ENCODE peak calls at places on chromosomes 12 and 14, in seven cellular contexts. D is LNCaP clone FGC, Q is PC-3, K is breast epithelium, W is tibial artery, O is brain microvascular endothelial cell, J is ovary. N is an unnamed sample.

GRCh38 chr12:104529130-104529874 is 72.6 kb downstream of the CHST11 start:
- DNase-seq in W (no peak), D (no peak), J (no peak), O (no peak), Q (no peak), K (no peak), N (no peak)

GRCh38 chr12:107990325-107990724 is 138.8 kb upstream of the WSCD2 start:
- DNase-seq in Q (peak), K (no peak), D (no peak), J (peak), W (no peak), O (peak), N (no peak)

GRCh38 chr12:110234197-110235154 is 46.6 kb upstream of the ATP2A2 start:
- DNase-seq in J (no peak), W (no peak), Q (no peak), K (no peak), D (no peak), O (no peak), N (no peak)

GRCh38 chr12:10220398-10221077 is 7.9 kb downstream of the GABARAPL1 start:
- DNase-seq in K (peak), W (peak), D (peak), O (no peak), Q (peak), J (peak), N (peak)

GRCh38 chr12:110256780-110257431 is 24.1 kb upstream of the ATP2A2 start:
- DNase-seq in W (peak), K (no peak), D (no peak), Q (no peak), O (no peak), J (peak), N (peak)

GRCh38 chr12:20268121-20268732 is 100.1 kb upstream of the PDE3A start:
- DNase-seq in O (peak), K (no peak), D (peak), Q (peak), J (no peak), W (no peak), N (peak)

GRCh38 chr12:5648692-5649338 is 216.9 kb downstream of the NTF3 start:
- DNase-seq in K (no peak), Q (peak), J (no peak), D (peak), W (no peak), O (peak), N (no peak)

GRCh38 chr12:104477812-104478388 is 21.2 kb downstream of the CHST11 start:
- DNase-seq in D (no peak), W (no peak), K (no peak), O (no peak), Q (no peak), J (no peak), N (no peak)

GRCh38 chr12:39239484-39240143 is 203.3 kb downstream of the KIF21A start:
- DNase-seq in Q (peak), D (no peak), J (no peak), K (no peak), W (no peak), O (no peak), N (peak)

GRCh38 chr12:113900711-113901110 is 65.4 kb downstream of the RBM19 start:
- DNase-seq in Q (no peak), W (no peak), J (no peak), D (peak), O (no peak), K (no peak), N (no peak)

GRCh38 chr14:70642313-70643235 is 858 bp downstream of the TTC9 start:
- DNase-seq in Q (no peak), W (no peak), K (no peak), O (no peak), J (no peak), D (no peak), N (no peak)

GRCh38 chr14:69268223-69268622 is 8.3 kb downstream of the GALNT16 start:
- DNase-seq in K (no peak), O (peak), Q (no peak), W (peak), J (no peak), D (no peak), N (peak)

GRCh38 chr12:106914796-106915634 is 40.7 kb upstream of the TMEM263 start:
- DNase-seq in O (no peak), Q (no peak), J (no peak), D (no peak), W (no peak), K (no peak), N (no peak)

GRCh38 chr12:59657266-59657665 is 61.4 kb downstream of the SLC16A7 start:
- DNase-seq in Q (no peak), J (no peak), K (no peak), W (no peak), D (no peak), O (no peak), N (peak)

GRCh38 chr12:88623777-88624548 is 43.7 kb upstream of the KITLG start:
- DNase-seq in K (no peak), O (no peak), D (no peak), W (no peak), Q (no peak), J (no peak), N (no peak)

GRCh38 chr14:105058521-105059034 is 6.7 kb downstream of the GPR132 start:
- DNase-seq in Q (no peak), K (no peak), J (no peak), W (no peak), D (no peak), O (no peak), N (no peak)

GRCh38 chr12:69822205-69822860 is 2.7 kb upstream of the MYRFL start:
- DNase-seq in K (no peak), W (no peak), J (no peak), D (no peak), O (no peak), Q (no peak), N (no peak)

GRCh38 chr12:65941388-65941787 is 117.1 kb downstream of the HMGA2 start:
- DNase-seq in Q (peak), J (no peak), O (no peak), K (no peak), D (no peak), W (no peak), N (peak)

GRCh38 chr12:12718382-12718761 is 1.2 kb downstream of the CDKN1B start:
- DNase-seq in J (no peak), O (no peak), Q (no peak), K (no peak), W (no peak), D (no peak), N (no peak)
- TF ChIP-seq CTCF in J (no peak), O (no peak), Q (no peak), K (no peak), W (no peak), D (no peak), N (no peak)

DNA sequence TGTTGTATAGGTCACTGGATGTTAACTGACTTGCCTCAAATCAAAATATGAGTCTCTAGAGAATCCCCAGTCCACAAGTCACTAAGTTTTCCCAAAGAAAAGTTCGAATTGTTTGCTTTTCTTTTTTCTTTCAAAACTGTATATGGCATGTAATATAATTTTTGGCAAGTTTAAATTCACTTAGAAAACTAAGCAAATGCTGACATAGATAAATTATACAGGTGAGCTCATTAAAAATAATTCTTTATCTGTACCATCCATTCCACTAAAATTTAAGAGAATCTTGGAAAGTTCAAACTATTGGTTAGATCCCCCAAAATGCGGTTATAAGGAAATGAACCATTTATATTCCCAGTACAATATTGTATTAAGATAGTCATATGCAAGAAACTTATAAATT is 145.6 kb upstream of the AMIGO2 start:
- DNase-seq in J (no peak), O (no peak), D (no peak), W (no peak), Q (no peak), K (no peak), N (no peak)
- H3K4me3 ChIP-seq in J (no peak), O (no peak), D (no peak), W (no peak), Q (no peak), K (no peak), N (no peak)

DNA sequence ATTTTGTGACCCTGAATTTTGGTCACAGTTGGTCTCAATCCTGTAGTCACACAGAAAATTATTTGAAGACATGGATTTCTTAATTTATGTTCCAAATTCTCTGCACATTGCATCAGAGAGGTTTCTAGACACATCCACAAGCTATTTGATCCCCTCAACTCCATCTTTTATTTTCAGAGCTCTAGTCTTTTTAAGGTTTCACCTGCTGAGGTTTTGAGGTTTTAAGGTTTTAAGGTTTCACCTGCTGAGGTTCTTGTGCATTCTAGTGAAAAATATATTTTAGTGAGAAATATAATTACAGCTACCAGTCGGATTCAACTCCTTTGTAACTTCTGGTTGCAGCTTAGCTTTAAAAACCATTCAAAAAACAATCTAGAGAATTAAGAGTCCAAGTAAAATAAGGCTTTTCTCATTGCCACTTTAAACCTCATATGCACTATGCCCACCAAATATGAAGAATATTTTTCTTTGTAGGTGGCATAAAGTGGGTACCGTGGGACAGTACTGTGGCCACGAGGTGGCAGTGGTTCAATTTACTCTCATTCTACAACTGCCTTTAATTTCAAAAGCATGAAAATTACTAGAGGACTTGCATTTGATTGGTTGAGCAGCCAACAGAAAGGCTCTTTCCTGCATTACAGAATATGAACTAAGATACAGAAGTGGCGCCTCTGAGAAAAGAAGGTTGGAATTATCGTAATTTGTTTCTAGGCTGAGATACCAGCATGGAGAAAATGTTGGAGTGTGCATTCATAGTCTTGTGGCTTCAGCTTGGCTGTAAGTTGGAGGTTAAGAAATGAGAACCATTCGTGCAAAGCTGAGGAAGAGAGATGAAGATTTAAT is 366.5 kb upstream of the OR4E1 start:
- DNase-seq in Q (peak), O (no peak), J (no peak), K (no peak), W (no peak), D (no peak), N (no peak)
- TF ChIP-seq CTCF in Q (peak), O (peak), J (no peak), K (no peak), W (no peak), D (peak), N (peak)

GRCh38 chr14:58822856-58823255 is 185.1 kb downstream of the DACT1 start:
- DNase-seq in K (no peak), O (no peak), W (no peak), D (no peak), J (no peak), Q (no peak), N (no peak)

GRCh38 chr14:58824106-58824505 is 186.3 kb downstream of the DACT1 start:
- DNase-seq in W (no peak), O (no peak), Q (no peak), J (no peak), K (no peak), D (no peak), N (no peak)

GRCh38 chr14:58821421-58821820 is 183.7 kb downstream of the DACT1 start:
- DNase-seq in D (no peak), J (no peak), O (no peak), Q (peak), K (no peak), W (no peak), N (no peak)

GRCh38 chr14:58824796-58825195 is 187.0 kb downstream of the DACT1 start:
- DNase-seq in D (no peak), J (no peak), K (no peak), O (no peak), W (no peak), Q (no peak), N (no peak)

DNA sequence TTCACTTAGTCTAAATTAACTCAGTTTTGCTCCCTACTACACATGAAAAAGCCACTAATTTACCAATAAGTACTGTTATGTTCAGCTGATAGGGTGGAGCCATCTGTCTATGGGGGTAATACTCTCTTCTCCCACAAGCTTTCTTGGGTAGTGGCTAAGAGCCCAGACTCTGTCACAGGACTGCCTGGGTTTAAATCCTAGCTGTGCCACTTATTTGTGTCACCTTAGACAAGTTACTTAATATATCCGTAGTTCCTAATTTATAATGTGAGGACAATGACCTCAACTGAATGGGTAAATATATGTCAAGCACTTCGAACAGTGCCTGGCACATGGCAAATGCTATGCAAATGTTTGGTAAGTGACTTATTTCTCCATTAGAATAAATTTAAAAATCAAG is 185.5 kb downstream of the DACT1 start:
- DNase-seq in K (no peak), Q (no peak), J (no peak), O (no peak), W (no peak), D (no peak), N (no peak)
- H3K4me3 ChIP-seq in K (no peak), Q (no peak), J (no peak), O (no peak), W (no peak), D (no peak), N (no peak)

GRCh38 chr14:72178517-72178916 is 246.3 kb downstream of the RGS6 start:
- DNase-seq in D (no peak), O (no peak), J (no peak), W (no peak), K (no peak), Q (no peak), N (no peak)
- TF ChIP-seq CTCF in D (peak), O (no peak), J (no peak), W (no peak), K (no peak), Q (peak), N (no peak)